ENCODE peak calls at places on chromosomes 7 and 10, in six cellular contexts. V is colonic mucosa; H is effector memory CD4-positive, alpha-beta T cell; F is A673; J is CD8-positive, alpha-beta T cell; B is SJSA1. L is an unnamed sample. For H3K9me3, the result is how much of the 10 kb centered on the place peaks cover.

GRCh38 chr10:68499544-68499943 is 27.8 kb upstream of the DNA2 start:
- DNase-seq in V (no peak), H (no peak), F (no peak), J (no peak), B (no peak), L (no peak)

GRCh38 chr10:24446739-24447138 is 237.8 kb downstream of the KIAA1217 start:
- DNase-seq in V (no peak), H (no peak), F (no peak), J (no peak), B (peak), L (no peak)

GRCh38 chr7:145779165-145779564 is 337.4 kb upstream of the CNTNAP2 start:
- DNase-seq in V (no peak), H (no peak), F (no peak), J (no peak), B (no peak), L (no peak)

GRCh38 chr7:155368894-155369600 is 71.4 kb downstream of the INSIG1 start:
- DNase-seq in V (no peak), H (no peak), F (no peak), J (no peak), B (no peak), L (no peak)

GRCh38 chr10:89279449-89279869 is 22.4 kb upstream of the IFIT2 start:
- DNase-seq in V (no peak), H (no peak), F (no peak), J (no peak), B (no peak), L (no peak)

GRCh38 chr7:150969483-150969874 is 8.6 kb downstream of the KCNH2 start:
- DNase-seq in V (no peak), H (no peak), F (no peak), J (no peak), B (no peak), L (peak)

GRCh38 chr7:148911626-148912025 is 27.5 kb upstream of the EZH2 start:
- DNase-seq in V (no peak), H (no peak), F (no peak), J (no peak), B (no peak), L (no peak)

GRCh38 chr10:103695584-103696005 is 159.8 kb downstream of the SH3PXD2A start:
- DNase-seq in V (peak), H (no peak), F (peak), J (no peak), B (no peak), L (no peak)

GRCh38 chr7:139702313-139702731 is 75.5 kb downstream of the HIPK2 start:
- DNase-seq in V (no peak), H (no peak), F (no peak), J (no peak), B (no peak), L (no peak)

GRCh38 chr10:32333849-32334248 is 13.1 kb downstream of the EPC1 start:
- DNase-seq in V (no peak), H (no peak), F (no peak), J (no peak), B (no peak), L (no peak)

GRCh38 chr10:113492181-113492580 is 60.7 kb upstream of the HABP2 start:
- DNase-seq in V (no peak), H (no peak), F (no peak), J (no peak), B (no peak), L (no peak)

GRCh38 chr10:125151824-125152634 is 8.3 kb downstream of the CTBP2 start:
- DNase-seq in V (peak), H (no peak), F (no peak), J (no peak), B (no peak), L (no peak)

GRCh38 chr10:127278001-127278400 is 81.6 kb upstream of the INSYN2A start:
- DNase-seq in V (no peak), H (no peak), F (no peak), J (no peak), B (peak), L (no peak)

GRCh38 chr7:11078242-11078834 is 104.7 kb downstream of the PHF14 start:
- DNase-seq in V (no peak), H (no peak), F (no peak), J (no peak), B (no peak), L (no peak)

GRCh38 chr7:34845666-34846361 is 187.8 kb downstream of the NPSR1 start:
- DNase-seq in V (no peak), H (no peak), F (no peak), J (no peak), B (no peak), L (no peak)

GRCh38 chr7:121486590-121486989 is 90.5 kb upstream of the FAM3C start:
- DNase-seq in V (no peak), H (no peak), F (no peak), J (no peak), B (no peak), L (no peak)

GRCh38 chr7:74272305-74273038 is 16.7 kb upstream of the CLIP2 start:
- DNase-seq in V (peak), H (no peak), F (no peak), J (no peak), B (peak), L (no peak)

GRCh38 chr7:52782348-52782747 is 253.1 kb upstream of the POM121L12 start:
- DNase-seq in V (no peak), H (no peak), F (no peak), J (no peak), B (no peak), L (no peak)

GRCh38 chr7:129161524-129161923 is 17.0 kb downstream of the TSPAN33 start:
- DNase-seq in V (no peak), H (no peak), F (no peak), J (no peak), B (no peak), L (no peak)

GRCh38 chr7:40306596-40306995 is 171.8 kb downstream of the SUGCT start:
- DNase-seq in V (no peak), H (no peak), F (no peak), J (no peak), B (no peak), L (no peak)

GRCh38 chr10:122530177-122530576 is 30.4 kb upstream of the DMBT1 start:
- DNase-seq in V (no peak), H (no peak), F (no peak), J (no peak), B (no peak), L (no peak)

GRCh38 chr10:65377687-65378086 is 1548.1 kb upstream of the LRRTM3 start:
- DNase-seq in V (no peak), H (no peak), F (no peak), J (no peak), B (no peak), L (no peak)

GRCh38 chr10:69866688-69867461 is 65.2 kb downstream of the COL13A1 start:
- DNase-seq in V (peak), H (no peak), F (no peak), J (no peak), B (peak), L (no peak)

GRCh38 chr7:6705959-6706665 is 635 bp downstream of the ZNF12 start:
- DNase-seq in V (peak), H (peak), F (peak), J (peak), B (peak), L (peak)

GRCh38 chr10:45439365-45439764 is 65.3 kb downstream of the ALOX5 start:
- DNase-seq in V (no peak), H (no peak), F (no peak), J (no peak), B (no peak), L (no peak)

GRCh38 chr7:158606671-158607424 is 19.2 kb upstream of the PTPRN2 start:
- DNase-seq in V (no peak), H (no peak), F (no peak), J (no peak), B (no peak), L (no peak)

GRCh38 chr7:32143271-32143670 is 73.1 kb upstream of the PDE1C start:
- DNase-seq in V (no peak), H (no peak), F (no peak), J (no peak), B (no peak), L (no peak)

GRCh38 chr7:24572421-24573007 is 738 bp upstream of the PALS2 start:
- DNase-seq in V (peak), H (no peak), F (no peak), J (peak), B (no peak), L (no peak)

GRCh38 chr7:105764506-105764905 is 111.9 kb downstream of the ATXN7L1 start:
- DNase-seq in V (no peak), H (no peak), F (no peak), J (no peak), B (no peak), L (no peak)

GRCh38 chr7:130886438-130887135 is 152.6 kb upstream of the KLF14 start:
- DNase-seq in V (no peak), H (no peak), F (no peak), J (no peak), B (no peak), L (no peak)

GRCh38 chr7:64946772-64947171 is 43.7 kb downstream of the ZNF273 start:
- DNase-seq in V (no peak), H (no peak), F (peak), J (no peak), B (no peak), L (no peak)

GRCh38 chr7:132891554-132891953 is 190.3 kb downstream of the CHCHD3 start:
- DNase-seq in V (no peak), H (no peak), F (no peak), J (no peak), B (no peak), L (no peak)

GRCh38 chr7:2032030-2032875 is 200.5 kb downstream of the MAD1L1 start:
- DNase-seq in V (no peak), H (no peak), F (no peak), J (no peak), B (no peak), L (no peak)

GRCh38 chr7:135209225-135209834 is 2.0 kb downstream of the WDR91 start:
- DNase-seq in V (no peak), H (no peak), F (no peak), J (no peak), B (no peak), L (no peak)

GRCh38 chr7:143514995-143515735 is 37.5 kb downstream of the TAS2R41 start:
- DNase-seq in V (no peak), H (no peak), F (no peak), J (no peak), B (no peak), L (no peak)

GRCh38 chr10:119209736-119210355 is 2.5 kb downstream of the GRK5 start:
- DNase-seq in V (no peak), H (no peak), F (no peak), J (no peak), B (no peak), L (no peak)
- H3K4me3 ChIP-seq in V (no peak), H (peak), F (peak), J (peak), B (peak), L (no peak)

DNA sequence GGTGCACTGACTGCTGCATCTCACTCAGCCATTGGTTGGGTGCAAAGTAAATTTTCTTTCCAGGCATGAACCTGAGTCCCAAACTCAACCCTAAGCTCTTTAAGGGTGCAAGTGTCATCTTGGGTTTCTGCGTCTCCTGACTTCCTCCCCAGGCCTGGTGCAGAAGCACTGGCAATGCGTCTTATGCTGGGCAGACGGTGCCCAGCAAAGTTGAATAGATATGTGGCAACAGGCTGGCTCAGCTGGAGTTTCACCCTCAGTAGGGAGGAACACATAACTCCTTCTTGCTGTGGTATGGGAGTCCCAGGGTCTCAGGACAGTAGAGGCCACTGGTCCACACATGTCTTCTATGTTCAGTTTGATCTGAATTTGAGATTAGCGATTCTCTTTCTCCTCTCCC is 181.3 kb downstream of the RPS24 start:
- DNase-seq in V (no peak), H (no peak), F (no peak), J (no peak), B (no peak), L (no peak)
- H3K27ac ChIP-seq in V (no peak), H (no peak), F (no peak), J (no peak), B (no peak), L (no peak)

GRCh38 chr10:62250594-62251198 is 17.9 kb downstream of the RTKN2 start:
- DNase-seq in V (no peak), H (no peak), F (no peak), J (no peak), B (no peak), L (no peak)
- H3K9me3 ChIP-seq in V (under half), H (under half), F (under half), J (under half), B (under half), L (under half)

DNA sequence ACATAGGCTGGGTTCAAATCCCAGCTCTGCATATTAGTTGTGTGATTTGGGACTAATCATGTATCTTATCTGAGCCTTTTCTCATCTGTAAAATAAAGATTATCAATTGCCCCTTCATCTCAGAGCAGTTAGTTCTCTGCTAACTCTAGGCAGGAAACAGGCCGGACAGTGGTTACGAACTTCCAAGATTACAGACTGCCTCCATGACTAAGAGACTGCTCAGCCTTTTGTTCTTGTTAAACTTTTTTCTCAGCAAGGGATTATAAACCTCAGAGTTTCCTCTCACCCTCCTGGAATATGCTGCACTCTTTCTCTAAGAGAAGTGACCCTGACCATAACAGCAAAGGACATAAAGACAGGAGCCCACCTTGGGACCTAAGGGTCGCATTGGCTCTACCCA is 52.5 kb upstream of the NFKB2 start:
- DNase-seq in V (no peak), H (no peak), F (no peak), J (no peak), B (peak), L (no peak)
- H3K4me3 ChIP-seq in V (no peak), H (no peak), F (no peak), J (no peak), B (no peak), L (no peak)

GRCh38 chr10:61900829-61901783 is at the start of gene ARID5B:
- DNase-seq in V (peak), H (peak), F (peak), J (peak), B (peak), L (peak)
- H3K27ac ChIP-seq in V (peak), H (peak), F (peak), J (peak), B (peak), L (peak)

DNA sequence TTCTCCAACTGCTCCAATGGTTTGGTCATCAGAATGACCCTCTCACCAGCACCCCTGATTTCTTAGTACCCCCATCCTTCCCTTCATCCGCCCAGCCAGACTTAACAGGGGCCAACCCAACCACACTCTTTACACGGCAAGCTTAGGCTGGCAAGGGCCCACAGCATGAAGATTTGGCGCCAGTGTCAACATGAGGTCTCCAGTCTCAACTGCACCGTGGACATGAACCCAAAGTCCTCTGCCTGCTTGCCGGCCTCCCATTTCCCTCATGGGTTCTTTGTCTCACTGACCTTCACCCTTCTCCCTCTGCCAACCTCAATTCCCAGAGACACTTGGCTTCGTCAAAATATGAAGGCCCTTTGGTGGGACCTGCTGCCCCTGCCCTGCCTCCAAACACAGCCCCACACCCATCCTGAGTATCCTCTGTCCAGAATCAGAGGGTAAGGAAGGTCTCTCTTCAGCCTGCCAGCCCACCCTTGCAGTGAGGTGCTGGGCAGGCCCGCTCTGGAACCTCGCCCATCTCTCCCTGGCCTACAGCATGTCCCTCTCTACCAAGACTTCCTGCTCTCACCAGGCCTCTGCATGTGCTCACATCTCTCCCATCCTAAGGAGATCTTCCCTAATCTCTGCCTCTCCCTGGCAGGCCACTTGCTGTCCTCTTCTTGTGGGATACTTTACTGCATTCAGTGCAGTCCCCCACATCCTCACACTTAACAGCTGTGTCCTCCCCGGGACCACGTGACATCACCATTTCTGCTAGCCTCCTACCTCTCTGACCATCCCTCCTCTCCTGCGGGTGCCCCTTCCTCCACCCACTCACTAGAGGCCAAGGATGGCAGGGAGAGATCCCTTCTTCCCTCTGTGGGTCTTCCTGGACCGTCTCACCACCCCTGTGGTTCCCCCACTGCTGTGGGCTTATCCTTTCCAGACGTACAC is 91.7 kb upstream of the ZMIZ1 start:
- DNase-seq in V (no peak), H (no peak), F (no peak), J (no peak), B (no peak), L (no peak)
- H3K9me3 ChIP-seq in V (under half), H (under half), F (under half), J (under half), B (under half), L (under half)

DNA sequence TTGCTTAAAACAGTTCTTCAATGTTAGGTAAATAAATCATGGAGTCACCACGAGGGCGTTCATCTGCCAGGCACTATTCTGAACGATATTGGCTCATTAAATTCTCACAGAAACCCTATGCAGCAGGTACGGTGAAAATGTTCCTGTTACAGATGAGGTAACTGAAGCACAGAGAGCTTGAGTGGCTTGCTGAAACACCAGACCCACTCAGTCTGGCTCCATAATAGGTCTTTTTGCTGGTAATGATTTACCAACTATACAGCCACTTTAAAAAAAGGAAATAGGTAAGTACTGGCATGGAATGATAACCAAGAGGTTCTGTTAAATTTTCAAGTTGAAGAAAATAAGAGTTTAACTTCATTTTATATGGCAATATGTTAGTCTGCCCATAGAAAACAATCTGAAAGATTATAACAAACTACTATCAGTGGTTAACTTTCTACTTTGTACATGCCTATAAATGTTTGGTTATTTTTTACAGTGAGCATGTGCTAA is 1.3 kb upstream of the TM9SF3 start:
- DNase-seq in V (no peak), H (no peak), F (no peak), J (no peak), B (no peak), L (no peak)
- H3K4me3 ChIP-seq in V (peak), H (peak), F (peak), J (peak), B (peak), L (peak)

GRCh38 chr7:41699532-41699931 is 3.4 kb downstream of the INHBA start:
- DNase-seq in V (no peak), H (no peak), F (peak), J (no peak), B (peak), L (no peak)

GRCh38 chr7:41701068-41701467 is 1.8 kb downstream of the INHBA start:
- DNase-seq in V (no peak), H (no peak), F (no peak), J (no peak), B (no peak), L (no peak)

GRCh38 chr7:41700044-41700471 is 2.8 kb downstream of the INHBA start:
- DNase-seq in V (no peak), H (no peak), F (no peak), J (no peak), B (no peak), L (no peak)

GRCh38 chr7:41702635-41703371 is at the start of gene INHBA:
- DNase-seq in V (no peak), H (no peak), F (peak), J (no peak), B (no peak), L (no peak)

GRCh38 chr7:41701542-41701941 is 1.3 kb downstream of the INHBA start:
- DNase-seq in V (no peak), H (no peak), F (no peak), J (no peak), B (no peak), L (no peak)
- H3K27ac ChIP-seq in V (no peak), H (no peak), F (no peak), J (no peak), B (peak), L (no peak)